ENCODE peak calls at places on chromosomes 7 and 10, in four cellular contexts. One of them, this sample, is unnamed.
A peak's percentile ranks its signal among the peaks of the same experiment; 100 is the strongest.

GRCh38 chr7:148464932-148465331 is 125.6 kb upstream of the C7orf33 start:
- DNase-seq in GM13976: no peak
- DNase-seq in cardiac fibroblast: no peak
- DNase-seq in ACHN: no peak
- DNase-seq in this sample: no peak

GRCh38 chr7:36191292-36191920 is 38.4 kb downstream of the EEPD1 start:
- DNase-seq in GM13976: no peak
- DNase-seq in cardiac fibroblast: no peak
- DNase-seq in ACHN: no peak
- DNase-seq in this sample: no peak

GRCh38 chr10:116272497-116273221 is at the start of gene GFRA1:
- DNase-seq in GM13976: peak; percentile 49
- DNase-seq in ACHN: peak; percentile 54
- DNase-seq in cardiac fibroblast: peak; percentile 5
- DNase-seq in this sample: no peak

GRCh38 chr7:28383949-28384348 is 28.4 kb upstream of the CREB5 start:
- DNase-seq in ACHN: no peak
- DNase-seq in GM13976: no peak
- DNase-seq in cardiac fibroblast: no peak
- DNase-seq in this sample: no peak

GRCh38 chr10:129332476-129332875 is 134.6 kb upstream of the MGMT start:
- DNase-seq in GM13976: no peak
- DNase-seq in ACHN: peak; percentile 52
- DNase-seq in cardiac fibroblast: peak; percentile 57
- DNase-seq in this sample: no peak

GRCh38 chr7:159030490-159031134 is 114.1 kb downstream of the VIPR2 start:
- DNase-seq in cardiac fibroblast: peak; percentile 21
- DNase-seq in GM13976: peak; percentile 65
- DNase-seq in ACHN: peak; percentile 76
- DNase-seq in this sample: peak; percentile 69

GRCh38 chr10:89668391-89669180 is 23.5 kb upstream of the PANK1 start:
- DNase-seq in cardiac fibroblast: no peak
- DNase-seq in GM13976: no peak
- DNase-seq in ACHN: no peak
- DNase-seq in this sample: no peak

GRCh38 chr7:1673581-1674102 is 3.6 kb downstream of the ELFN1 start:
- DNase-seq in GM13976: peak; percentile 17
- DNase-seq in cardiac fibroblast: no peak
- DNase-seq in ACHN: no peak
- DNase-seq in this sample: peak; percentile 31

GRCh38 chr10:103933557-103934121 is 15.7 kb upstream of the STN1 start:
- DNase-seq in ACHN: no peak
- DNase-seq in cardiac fibroblast: peak; percentile 10
- DNase-seq in GM13976: no peak
- DNase-seq in this sample: no peak

GRCh38 chr10:86440874-86441838 is 74.6 kb upstream of the GRID1 start:
- DNase-seq in cardiac fibroblast: peak; percentile 35
- DNase-seq in GM13976: no peak
- DNase-seq in ACHN: peak; percentile 55
- DNase-seq in this sample: no peak

GRCh38 chr7:17907014-17907413 is 33.3 kb downstream of the SNX13 start:
- DNase-seq in GM13976: no peak
- DNase-seq in ACHN: no peak
- DNase-seq in cardiac fibroblast: no peak
- DNase-seq in this sample: no peak

GRCh38 chr10:6610647-6611046 is 30.6 kb upstream of the PRKCQ start:
- DNase-seq in GM13976: no peak
- DNase-seq in ACHN: no peak
- DNase-seq in cardiac fibroblast: no peak
- DNase-seq in this sample: no peak

GRCh38 chr7:46494026-46494425 is 573.0 kb upstream of the IGFBP3 start:
- DNase-seq in GM13976: no peak
- DNase-seq in ACHN: no peak
- DNase-seq in cardiac fibroblast: peak; percentile 53
- DNase-seq in this sample: no peak

GRCh38 chr10:89633484-89633883 is 11.6 kb downstream of the PANK1 start:
- DNase-seq in ACHN: peak; percentile 62
- DNase-seq in GM13976: no peak
- DNase-seq in cardiac fibroblast: peak; percentile 61
- DNase-seq in this sample: no peak

GRCh38 chr10:18918545-18918944 is 130.1 kb upstream of the MALRD1 start:
- DNase-seq in GM13976: no peak
- DNase-seq in cardiac fibroblast: peak; percentile 23
- DNase-seq in ACHN: peak; percentile 46
- DNase-seq in this sample: no peak

GRCh38 chr7:27158436-27159277 is 2.2 kb upstream of the HOXA7 start:
- DNase-seq in ACHN: peak; percentile 43
- DNase-seq in cardiac fibroblast: no peak
- DNase-seq in GM13976: no peak
- DNase-seq in this sample: peak; percentile 46

GRCh38 chr7:31688990-31689389 is 2.0 kb downstream of the PPP1R17 start:
- DNase-seq in GM13976: no peak
- DNase-seq in cardiac fibroblast: no peak
- DNase-seq in ACHN: no peak
- DNase-seq in this sample: no peak

GRCh38 chr10:62037166-62037831 is 135.8 kb downstream of the ARID5B start:
- DNase-seq in ACHN: no peak
- DNase-seq in cardiac fibroblast: peak; percentile 82
- DNase-seq in GM13976: no peak
- DNase-seq in this sample: no peak

GRCh38 chr7:42170724-42171123 is 66.3 kb downstream of the GLI3 start:
- DNase-seq in cardiac fibroblast: no peak
- DNase-seq in GM13976: no peak
- DNase-seq in ACHN: peak; percentile 55
- DNase-seq in this sample: no peak

This sample was measured in ureter.